ENCODE peak calls at places on chromosome X, in nine cellular contexts. One of them, this sample, is unnamed.
A peak's percentile ranks its signal among the peaks of the same experiment; 100 is the strongest.

GRCh38 chrX:100316987-100317386 is 93.1 kb downstream of the PCDH19 start:
- DNase-seq in GM06990: no peak
- DNase-seq in BJ: no peak
- DNase-seq in GM12865: no peak
- DNase-seq in foreskin fibroblast: peak; percentile 48
- DNase-seq in GM23248: peak; percentile 62
- DNase-seq in psoas muscle: no peak
- DNase-seq in dorsolateral prefrontal cortex: no peak
- DNase-seq in brain microvascular endothelial cell: no peak
- DNase-seq in this sample: no peak

GRCh38 chrX:27565992-27566391 is 24.2 kb upstream of the DCAF8L2 start:
- DNase-seq in GM23248: no peak
- DNase-seq in GM06990: no peak
- DNase-seq in psoas muscle: no peak
- DNase-seq in BJ: no peak
- DNase-seq in brain microvascular endothelial cell: peak; percentile 75
- DNase-seq in foreskin fibroblast: no peak
- DNase-seq in dorsolateral prefrontal cortex: no peak
- DNase-seq in GM12865: no peak
- DNase-seq in this sample: no peak

GRCh38 chrX:23509256-23509655 is 158.0 kb upstream of the PRDX4 start:
- DNase-seq in foreskin fibroblast: no peak
- DNase-seq in brain microvascular endothelial cell: no peak
- DNase-seq in psoas muscle: no peak
- DNase-seq in GM12865: no peak
- DNase-seq in dorsolateral prefrontal cortex: no peak
- DNase-seq in GM06990: no peak
- DNase-seq in BJ: no peak
- DNase-seq in GM23248: no peak
- DNase-seq in this sample: no peak

GRCh38 chrX:47273011-47273730 is 40.4 kb downstream of the USP11 start:
- DNase-seq in GM12865: no peak
- DNase-seq in foreskin fibroblast: no peak
- DNase-seq in GM23248: no peak
- DNase-seq in dorsolateral prefrontal cortex: no peak
- DNase-seq in GM06990: no peak
- DNase-seq in BJ: no peak
- DNase-seq in brain microvascular endothelial cell: no peak
- DNase-seq in psoas muscle: no peak
- DNase-seq in this sample: no peak

GRCh38 chrX:154368630-154369452 is 5.6 kb downstream of the FLNA start:
- DNase-seq in GM06990: peak; percentile 80
- DNase-seq in BJ: peak; percentile 74
- DNase-seq in dorsolateral prefrontal cortex: no peak
- DNase-seq in brain microvascular endothelial cell: peak; percentile 89
- DNase-seq in GM23248: peak; percentile 97
- DNase-seq in GM12865: peak; percentile 89
- DNase-seq in psoas muscle: peak; percentile 83
- DNase-seq in foreskin fibroblast: peak; percentile 98
- DNase-seq in this sample: no peak

GRCh38 chrX:44439242-44439641 is 95.8 kb upstream of the EFHC2 start:
- DNase-seq in dorsolateral prefrontal cortex: no peak
- DNase-seq in GM06990: no peak
- DNase-seq in GM23248: no peak
- DNase-seq in GM12865: no peak
- DNase-seq in psoas muscle: no peak
- DNase-seq in foreskin fibroblast: peak; percentile 6
- DNase-seq in BJ: no peak
- DNase-seq in brain microvascular endothelial cell: no peak
- DNase-seq in this sample: no peak

GRCh38 chrX:117510453-117510852 is 606.2 kb downstream of the KLHL13 start:
- DNase-seq in psoas muscle: no peak
- DNase-seq in GM23248: no peak
- DNase-seq in GM12865: no peak
- DNase-seq in BJ: no peak
- DNase-seq in dorsolateral prefrontal cortex: no peak
- DNase-seq in brain microvascular endothelial cell: no peak
- DNase-seq in GM06990: no peak
- DNase-seq in foreskin fibroblast: no peak
- DNase-seq in this sample: no peak

GRCh38 chrX:121298499-121298898 is 251.1 kb downstream of the GLUD2 start:
- DNase-seq in GM23248: no peak
- DNase-seq in psoas muscle: no peak
- DNase-seq in brain microvascular endothelial cell: no peak
- DNase-seq in GM12865: no peak
- DNase-seq in foreskin fibroblast: no peak
- DNase-seq in GM06990: no peak
- DNase-seq in BJ: no peak
- DNase-seq in dorsolateral prefrontal cortex: no peak
- DNase-seq in this sample: no peak

GRCh38 chrX:63922221-63922620 is 137.2 kb upstream of the ARHGEF9 start:
- DNase-seq in GM12865: no peak
- DNase-seq in psoas muscle: no peak
- DNase-seq in brain microvascular endothelial cell: peak; percentile 53
- DNase-seq in foreskin fibroblast: peak; percentile 61
- DNase-seq in BJ: peak; percentile 59
- DNase-seq in dorsolateral prefrontal cortex: no peak
- DNase-seq in GM23248: peak; percentile 70
- DNase-seq in GM06990: no peak
- DNase-seq in this sample: peak; percentile 5

GRCh38 chrX:48715876-48716502 is 19.5 kb downstream of the SUV39H1 start:
- DNase-seq in GM23248: peak; percentile 30
- DNase-seq in BJ: no peak
- DNase-seq in foreskin fibroblast: peak; percentile 5
- DNase-seq in dorsolateral prefrontal cortex: no peak
- DNase-seq in GM06990: no peak
- DNase-seq in GM12865: peak; percentile 4
- DNase-seq in psoas muscle: no peak
- DNase-seq in brain microvascular endothelial cell: no peak
- DNase-seq in this sample: no peak

GRCh38 chrX:154398668-154399526 is 720 bp downstream of the RPL10 start:
- DNase-seq in foreskin fibroblast: peak; percentile 85
- DNase-seq in GM12865: peak; percentile 91
- DNase-seq in brain microvascular endothelial cell: peak; percentile 61
- DNase-seq in GM23248: peak; percentile 80
- DNase-seq in psoas muscle: peak; percentile 95
- DNase-seq in dorsolateral prefrontal cortex: peak; percentile 67
- DNase-seq in GM06990: peak; percentile 76
- DNase-seq in BJ: no peak
- DNase-seq in this sample: no peak

GRCh38 chrX:10579753-10580060 is 40.7 kb downstream of the MID1 start:
- DNase-seq in GM12865: no peak
- DNase-seq in dorsolateral prefrontal cortex: no peak
- DNase-seq in GM06990: no peak
- DNase-seq in BJ: no peak
- DNase-seq in foreskin fibroblast: peak; percentile 57
- DNase-seq in brain microvascular endothelial cell: peak; percentile 39
- DNase-seq in GM23248: peak; percentile 52
- DNase-seq in psoas muscle: no peak
- DNase-seq in this sample: no peak

GRCh38 chrX:154383359-154384283 is 4.5 kb downstream of the EMD start:
- DNase-seq in BJ: no peak
- DNase-seq in brain microvascular endothelial cell: no peak
- DNase-seq in GM23248: no peak
- DNase-seq in GM12865: no peak
- DNase-seq in psoas muscle: no peak
- DNase-seq in GM06990: no peak
- DNase-seq in dorsolateral prefrontal cortex: no peak
- DNase-seq in foreskin fibroblast: no peak
- DNase-seq in this sample: no peak

GRCh38 chrX:42752730-42753129 is 25.2 kb downstream of the PPP1R2C start:
- DNase-seq in BJ: no peak
- DNase-seq in GM12865: no peak
- DNase-seq in GM06990: no peak
- DNase-seq in brain microvascular endothelial cell: no peak
- DNase-seq in GM23248: no peak
- DNase-seq in foreskin fibroblast: no peak
- DNase-seq in dorsolateral prefrontal cortex: no peak
- DNase-seq in psoas muscle: no peak
- DNase-seq in this sample: no peak

GRCh38 chrX:30607155-30607554 is 29.6 kb upstream of the TASL start:
- DNase-seq in brain microvascular endothelial cell: no peak
- DNase-seq in BJ: no peak
- DNase-seq in psoas muscle: no peak
- DNase-seq in GM06990: no peak
- DNase-seq in dorsolateral prefrontal cortex: no peak
- DNase-seq in GM12865: no peak
- DNase-seq in GM23248: no peak
- DNase-seq in foreskin fibroblast: no peak
- DNase-seq in this sample: no peak

GRCh38 chrX:107506596-107507031 is 57.2 kb downstream of the FRMPD3 start:
- DNase-seq in psoas muscle: no peak
- DNase-seq in foreskin fibroblast: no peak
- DNase-seq in GM06990: no peak
- DNase-seq in dorsolateral prefrontal cortex: no peak
- DNase-seq in brain microvascular endothelial cell: no peak
- DNase-seq in BJ: no peak
- DNase-seq in GM23248: no peak
- DNase-seq in GM12865: no peak
- DNase-seq in this sample: no peak

GRCh38 chrX:121579016-121579760 is 531.8 kb downstream of the GLUD2 start:
- DNase-seq in psoas muscle: no peak
- DNase-seq in brain microvascular endothelial cell: peak; percentile 3
- DNase-seq in foreskin fibroblast: peak; percentile 28
- DNase-seq in GM06990: no peak
- DNase-seq in BJ: no peak
- DNase-seq in dorsolateral prefrontal cortex: no peak
- DNase-seq in GM23248: peak; percentile 36
- DNase-seq in GM12865: peak; percentile 30
- DNase-seq in this sample: no peak

GRCh38 chrX:3699841-3700381 is 13.5 kb downstream of the PRKX start:
- DNase-seq in GM06990: no peak
- DNase-seq in psoas muscle: no peak
- DNase-seq in BJ: no peak
- DNase-seq in dorsolateral prefrontal cortex: no peak
- DNase-seq in foreskin fibroblast: peak; percentile 12
- DNase-seq in GM23248: peak; percentile 30
- DNase-seq in brain microvascular endothelial cell: no peak
- DNase-seq in GM12865: peak; percentile 35
- DNase-seq in this sample: no peak

GRCh38 chrX:154486052-154486395 is 391 bp downstream of the UBL4A start:
- DNase-seq in GM23248: peak; percentile 58
- DNase-seq in dorsolateral prefrontal cortex: no peak
- DNase-seq in foreskin fibroblast: peak; percentile 49
- DNase-seq in GM06990: peak; percentile 52
- DNase-seq in brain microvascular endothelial cell: no peak
- DNase-seq in psoas muscle: peak; percentile 75
- DNase-seq in BJ: no peak
- DNase-seq in GM12865: peak; percentile 21
- DNase-seq in this sample: no peak

DNA sequence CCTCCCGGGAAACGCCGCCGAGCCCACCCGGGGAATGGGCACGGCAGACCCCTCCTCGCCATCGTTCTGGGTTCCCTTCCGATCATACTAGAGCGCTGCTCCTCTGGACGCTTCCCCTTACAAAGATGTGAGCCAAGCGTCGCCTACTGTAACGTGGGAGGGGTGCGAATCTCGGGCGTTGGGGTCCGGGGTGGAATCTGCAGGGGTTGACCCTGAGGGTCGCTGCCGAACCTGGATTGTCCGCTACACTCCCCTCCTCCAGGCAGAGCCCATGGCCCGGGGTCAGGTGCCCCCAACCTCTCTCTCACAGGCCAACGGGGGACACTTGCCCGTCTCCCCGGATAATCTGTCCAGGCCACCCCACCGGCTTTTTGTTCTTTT is 13.8 kb downstream of the BCOR start:
- DNase-seq in brain microvascular endothelial cell: no peak
- DNase-seq in GM23248: no peak
- DNase-seq in GM12865: no peak
- DNase-seq in foreskin fibroblast: no peak
- DNase-seq in GM06990: no peak
- DNase-seq in psoas muscle: peak; percentile 34
- DNase-seq in dorsolateral prefrontal cortex: no peak
- DNase-seq in BJ: no peak
- DNase-seq in this sample: no peak
- H3K4me3 ChIP-seq in brain microvascular endothelial cell: peak overlapping the region; percentile 47
- H3K4me3 ChIP-seq in GM23248: peak overlapping the region; percentile 62
- H3K4me3 ChIP-seq in GM12865: no peak overlapping the region
- H3K4me3 ChIP-seq in foreskin fibroblast: no peak overlapping the region
- H3K4me3 ChIP-seq in GM06990: no peak overlapping the region
- H3K4me3 ChIP-seq in psoas muscle: peak overlapping the region; percentile 62
- H3K4me3 ChIP-seq in dorsolateral prefrontal cortex: peak overlapping the region; percentile 39
- H3K4me3 ChIP-seq in BJ: no peak overlapping the region
- H3K4me3 ChIP-seq in this sample: no peak overlapping the region

DNA sequence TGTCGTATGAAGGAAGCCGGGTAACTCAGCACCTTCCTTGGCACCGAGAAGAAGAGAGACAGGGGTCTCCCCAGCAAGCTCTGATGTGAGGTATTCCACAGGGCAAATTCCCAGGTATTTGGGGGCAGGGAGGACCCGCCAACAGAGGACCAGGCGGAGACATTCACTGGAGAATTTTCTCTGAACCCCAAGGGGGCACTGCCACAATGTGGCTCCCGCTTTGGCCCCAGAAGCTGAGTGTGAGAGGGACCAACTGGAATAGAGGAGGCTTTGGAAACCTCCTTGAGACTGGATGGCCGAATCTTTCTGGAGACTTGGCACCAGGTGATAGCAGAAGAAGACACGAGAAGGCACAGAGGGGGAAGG is 735 bp upstream of the GABRE start:
- DNase-seq in dorsolateral prefrontal cortex: no peak
- DNase-seq in psoas muscle: no peak
- DNase-seq in brain microvascular endothelial cell: no peak
- DNase-seq in GM06990: no peak
- DNase-seq in GM12865: no peak
- DNase-seq in foreskin fibroblast: no peak
- DNase-seq in GM23248: no peak
- DNase-seq in BJ: no peak
- DNase-seq in this sample: no peak
- H3K4me3 ChIP-seq in dorsolateral prefrontal cortex: no peak overlapping the region
- H3K4me3 ChIP-seq in psoas muscle: peak overlapping the region; percentile 59
- H3K4me3 ChIP-seq in brain microvascular endothelial cell: peak overlapping the region; percentile 69
- H3K4me3 ChIP-seq in GM06990: no peak overlapping the region
- H3K4me3 ChIP-seq in GM12865: no peak overlapping the region
- H3K4me3 ChIP-seq in foreskin fibroblast: no peak overlapping the region
- H3K4me3 ChIP-seq in GM23248: peak overlapping the region; percentile 94
- H3K4me3 ChIP-seq in BJ: no peak overlapping the region
- H3K4me3 ChIP-seq in this sample: no peak overlapping the region

DNA sequence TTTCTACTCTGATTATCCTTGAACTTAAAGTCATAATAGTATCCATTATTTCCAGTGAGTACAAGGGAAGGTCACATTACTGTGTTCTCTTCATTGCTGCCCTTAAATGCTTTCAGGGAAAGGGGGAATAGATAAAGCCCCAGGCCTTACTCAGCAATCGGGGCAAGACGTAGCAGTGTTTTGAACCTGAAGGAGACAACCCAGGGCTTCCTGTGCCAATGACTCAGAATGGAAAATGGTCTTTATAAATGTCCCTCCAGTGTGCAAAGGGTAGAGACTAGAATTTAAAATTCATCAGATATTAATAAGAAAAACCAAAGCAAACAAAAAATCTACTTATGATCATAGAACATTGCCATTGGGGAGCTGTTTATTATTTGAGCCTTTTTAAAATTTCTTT is 23.7 kb downstream of the TLR8 start:
- DNase-seq in dorsolateral prefrontal cortex: no peak
- DNase-seq in foreskin fibroblast: no peak
- DNase-seq in GM06990: no peak
- DNase-seq in GM12865: no peak
- DNase-seq in brain microvascular endothelial cell: no peak
- DNase-seq in psoas muscle: no peak
- DNase-seq in BJ: no peak
- DNase-seq in GM23248: no peak
- DNase-seq in this sample: no peak
- H3K4me3 ChIP-seq in dorsolateral prefrontal cortex: no peak overlapping the region
- H3K4me3 ChIP-seq in foreskin fibroblast: no peak overlapping the region
- H3K4me3 ChIP-seq in GM06990: no peak overlapping the region
- H3K4me3 ChIP-seq in GM12865: no peak overlapping the region
- H3K4me3 ChIP-seq in brain microvascular endothelial cell: no peak overlapping the region
- H3K4me3 ChIP-seq in psoas muscle: no peak overlapping the region
- H3K4me3 ChIP-seq in BJ: no peak overlapping the region
- H3K4me3 ChIP-seq in GM23248: no peak overlapping the region
- H3K4me3 ChIP-seq in this sample: no peak overlapping the region

GRCh38 chrX:155874571-155875244 is 6.4 kb upstream of the VAMP7 start:
- DNase-seq in foreskin fibroblast: peak; percentile 23
- DNase-seq in BJ: no peak
- DNase-seq in brain microvascular endothelial cell: no peak
- DNase-seq in GM12865: no peak
- DNase-seq in GM23248: no peak
- DNase-seq in GM06990: no peak
- DNase-seq in psoas muscle: no peak
- DNase-seq in dorsolateral prefrontal cortex: no peak
- DNase-seq in this sample: no peak
- H3K4me3 ChIP-seq in foreskin fibroblast: peak overlapping the region; percentile 27
- H3K4me3 ChIP-seq in BJ: no peak overlapping the region
- H3K4me3 ChIP-seq in brain microvascular endothelial cell: peak overlapping the region; percentile 26
- H3K4me3 ChIP-seq in GM12865: no peak overlapping the region
- H3K4me3 ChIP-seq in GM23248: no peak overlapping the region
- H3K4me3 ChIP-seq in GM06990: no peak overlapping the region
- H3K4me3 ChIP-seq in psoas muscle: peak overlapping the region; percentile 32
- H3K4me3 ChIP-seq in dorsolateral prefrontal cortex: peak overlapping the region; percentile 29
- H3K4me3 ChIP-seq in this sample: no peak overlapping the region